ENCODE peak calls at places on chromosome 11, in four cellular contexts. One of them, this sample, is unnamed.

GRCh38 chr11:92083123-92083522 is 141.5 kb upstream of the FAT3 start:
- DNase-seq in SK-N-SH: no peak
- DNase-seq in NB4: no peak
- DNase-seq in K562: no peak
- DNase-seq in this sample: peak

GRCh38 chr11:62601364-62602140 is at the start of gene MTA2:
- DNase-seq in SK-N-SH: peak
- DNase-seq in NB4: peak
- DNase-seq in K562: peak
- DNase-seq in this sample: peak

GRCh38 chr11:61337706-61338268 is 4.8 kb downstream of the TKFC start:
- DNase-seq in SK-N-SH: no peak
- DNase-seq in NB4: no peak
- DNase-seq in K562: no peak
- DNase-seq in this sample: no peak

GRCh38 chr11:11987503-11988022 is 20.9 kb downstream of the DKK3 start:
- DNase-seq in SK-N-SH: no peak
- DNase-seq in NB4: no peak
- DNase-seq in K562: no peak
- DNase-seq in this sample: peak

GRCh38 chr11:102753267-102753666 is 27.2 kb downstream of the MMP10 start:
- DNase-seq in SK-N-SH: no peak
- DNase-seq in NB4: no peak
- DNase-seq in K562: no peak
- DNase-seq in this sample: no peak

GRCh38 chr11:57312511-57313021 is 12.2 kb downstream of the TNKS1BP1 start:
- DNase-seq in SK-N-SH: no peak
- DNase-seq in NB4: no peak
- DNase-seq in K562: no peak
- DNase-seq in this sample: no peak

GRCh38 chr11:95684701-95685100 is 104.9 kb downstream of the FAM76B start:
- DNase-seq in SK-N-SH: no peak
- DNase-seq in NB4: no peak
- DNase-seq in K562: no peak
- DNase-seq in this sample: no peak

GRCh38 chr11:125429174-125429707 is 66.8 kb downstream of the FEZ1 start:
- DNase-seq in SK-N-SH: peak
- DNase-seq in NB4: peak
- DNase-seq in K562: peak
- DNase-seq in this sample: peak

GRCh38 chr11:122440783-122441701 is 214.5 kb upstream of the UBASH3B start:
- DNase-seq in SK-N-SH: peak
- DNase-seq in NB4: peak
- DNase-seq in K562: no peak
- DNase-seq in this sample: peak

GRCh38 chr11:8784936-8785335 is 102.3 kb downstream of the RPL27A start:
- DNase-seq in SK-N-SH: peak
- DNase-seq in NB4: no peak
- DNase-seq in K562: no peak
- DNase-seq in this sample: no peak

DNA sequence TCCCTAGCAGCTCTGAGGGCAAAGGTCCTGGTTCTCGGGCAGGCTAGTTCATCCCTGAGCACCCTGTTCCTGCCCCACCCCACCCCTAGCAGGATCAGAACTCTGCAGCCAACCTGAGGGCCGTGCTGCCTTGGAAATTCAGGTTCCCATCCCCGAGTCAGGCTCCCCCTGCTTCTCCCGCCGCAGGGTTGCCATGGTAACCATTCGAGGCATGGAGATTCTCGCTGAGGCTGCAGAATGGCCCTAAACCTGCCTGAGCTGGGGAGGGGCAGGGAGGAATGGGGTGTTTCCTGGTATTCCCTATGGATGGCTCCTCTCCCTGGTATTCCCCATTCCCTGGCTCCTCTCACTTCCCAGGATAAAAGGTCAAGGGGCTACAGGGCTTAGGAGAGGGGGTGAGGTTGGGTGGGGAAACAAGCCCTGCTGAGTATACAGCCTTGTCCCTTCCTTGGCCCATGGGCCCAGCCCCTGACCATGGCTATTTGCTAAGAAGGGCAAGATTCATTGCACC is 58.9 kb downstream of the CHST1 start:
- DNase-seq in SK-N-SH: peak
- DNase-seq in NB4: no peak
- DNase-seq in K562: no peak
- DNase-seq in this sample: no peak
- H3K4me3 ChIP-seq in SK-N-SH: no peak
- H3K4me3 ChIP-seq in NB4: no peak
- H3K4me3 ChIP-seq in K562: no peak
- H3K4me3 ChIP-seq in this sample: no peak

DNA sequence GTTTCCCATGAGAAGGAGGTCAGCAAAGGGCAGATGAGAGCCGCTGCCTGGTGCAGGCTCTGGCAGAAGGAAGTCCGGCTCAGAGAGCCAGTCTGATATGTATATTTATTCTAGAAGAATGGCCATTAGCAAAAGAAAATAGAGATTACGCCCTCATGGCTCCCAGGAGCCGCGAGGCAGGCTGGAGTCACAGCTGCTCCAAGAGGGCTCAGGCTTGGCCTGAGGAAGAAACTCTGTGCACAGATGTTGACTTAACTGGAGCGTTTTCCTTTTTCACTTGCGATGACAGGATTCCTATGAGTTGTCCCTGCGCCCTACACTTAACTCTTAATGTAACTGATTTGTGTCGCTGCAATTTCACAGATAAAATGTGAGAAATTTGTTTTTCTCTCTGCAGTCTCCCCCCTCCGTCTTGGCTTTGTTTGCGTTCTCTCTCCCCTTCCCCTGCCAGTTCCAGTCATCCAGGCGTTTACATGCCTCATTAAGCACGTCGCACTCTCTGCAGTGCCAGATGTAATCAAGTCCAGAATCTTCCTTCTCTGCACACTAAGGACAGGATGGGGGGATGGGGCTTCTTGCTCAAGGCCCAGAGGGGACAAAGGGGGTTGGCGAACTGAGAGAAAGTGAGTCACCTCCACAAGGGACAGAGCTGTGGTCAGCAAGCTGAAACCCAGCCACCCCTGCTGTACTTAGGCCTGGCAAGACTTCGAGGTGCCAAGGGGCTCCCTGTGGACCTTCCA is 1060.1 kb downstream of the NTM start:
- DNase-seq in SK-N-SH: peak
- DNase-seq in NB4: no peak
- DNase-seq in K562: no peak
- DNase-seq in this sample: no peak
- TF ChIP-seq MAX in SK-N-SH: no peak
- TF ChIP-seq MAX in NB4: no peak
- TF ChIP-seq MAX in K562: no peak
- TF ChIP-seq MAX in this sample: no peak

GRCh38 chr11:75811485-75811884 is 3.5 kb upstream of the UVRAG start:
- DNase-seq in SK-N-SH: no peak
- DNase-seq in NB4: peak
- DNase-seq in K562: no peak
- DNase-seq in this sample: no peak
- H3K4me3 ChIP-seq in SK-N-SH: no peak
- H3K4me3 ChIP-seq in NB4: peak
- H3K4me3 ChIP-seq in K562: no peak
- H3K4me3 ChIP-seq in this sample: no peak

GRCh38 chr11:107581147-107581546 is 9.8 kb upstream of the ELMOD1 start:
- DNase-seq in SK-N-SH: no peak
- DNase-seq in NB4: no peak
- DNase-seq in K562: no peak
- DNase-seq in this sample: no peak

GRCh38 chr11:107577312-107577711 is 11.8 kb upstream of the ALKBH8 start:
- DNase-seq in SK-N-SH: no peak
- DNase-seq in NB4: no peak
- DNase-seq in K562: no peak
- DNase-seq in this sample: no peak

DNA sequence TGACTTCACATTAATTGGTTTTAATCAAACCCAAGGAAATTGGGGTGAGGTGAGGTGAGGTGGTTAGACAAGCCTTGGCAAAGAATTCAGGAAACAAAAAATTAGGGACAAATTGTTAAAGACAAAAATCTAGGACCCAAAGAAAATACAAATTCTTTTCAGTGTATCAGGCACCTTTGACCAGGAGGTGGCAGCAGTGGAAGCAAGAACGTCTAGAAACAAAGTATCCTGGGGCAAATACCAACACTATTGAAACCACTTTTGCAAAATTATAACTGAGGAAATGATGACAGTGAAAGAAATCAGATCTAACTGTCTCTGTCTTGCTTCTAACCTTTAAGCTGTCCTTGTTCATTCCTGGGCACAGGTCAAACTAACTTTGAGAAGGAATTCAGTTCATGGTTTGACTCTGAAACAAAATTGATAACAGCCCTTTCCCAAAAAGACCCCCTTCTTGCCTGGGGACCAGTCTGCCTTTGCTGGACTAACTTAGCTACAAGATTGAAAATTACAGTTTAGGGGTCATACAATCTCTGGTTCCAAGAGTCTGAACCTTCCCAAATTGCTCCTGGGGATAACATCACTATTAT is 11.1 kb upstream of the ALKBH8 start:
- DNase-seq in SK-N-SH: peak
- DNase-seq in NB4: peak
- DNase-seq in K562: peak
- DNase-seq in this sample: peak
- TF ChIP-seq MAX in SK-N-SH: no peak
- TF ChIP-seq MAX in NB4: no peak
- TF ChIP-seq MAX in K562: no peak
- TF ChIP-seq MAX in this sample: no peak

GRCh38 chr11:3167143-3168119 is 2.3 kb upstream of the OSBPL5 start:
- DNase-seq in SK-N-SH: no peak
- DNase-seq in NB4: peak
- DNase-seq in K562: no peak
- DNase-seq in this sample: no peak

GRCh38 chr11:3171931-3172560 is 6.9 kb upstream of the OSBPL5 start:
- DNase-seq in SK-N-SH: no peak
- DNase-seq in NB4: no peak
- DNase-seq in K562: no peak
- DNase-seq in this sample: no peak

GRCh38 chr11:3170756-3171670 is 5.9 kb upstream of the OSBPL5 start:
- DNase-seq in SK-N-SH: no peak
- DNase-seq in NB4: no peak
- DNase-seq in K562: no peak
- DNase-seq in this sample: no peak

GRCh38 chr11:3169235-3169951 is 4.3 kb upstream of the OSBPL5 start:
- DNase-seq in SK-N-SH: no peak
- DNase-seq in NB4: peak
- DNase-seq in K562: peak
- DNase-seq in this sample: peak

DNA sequence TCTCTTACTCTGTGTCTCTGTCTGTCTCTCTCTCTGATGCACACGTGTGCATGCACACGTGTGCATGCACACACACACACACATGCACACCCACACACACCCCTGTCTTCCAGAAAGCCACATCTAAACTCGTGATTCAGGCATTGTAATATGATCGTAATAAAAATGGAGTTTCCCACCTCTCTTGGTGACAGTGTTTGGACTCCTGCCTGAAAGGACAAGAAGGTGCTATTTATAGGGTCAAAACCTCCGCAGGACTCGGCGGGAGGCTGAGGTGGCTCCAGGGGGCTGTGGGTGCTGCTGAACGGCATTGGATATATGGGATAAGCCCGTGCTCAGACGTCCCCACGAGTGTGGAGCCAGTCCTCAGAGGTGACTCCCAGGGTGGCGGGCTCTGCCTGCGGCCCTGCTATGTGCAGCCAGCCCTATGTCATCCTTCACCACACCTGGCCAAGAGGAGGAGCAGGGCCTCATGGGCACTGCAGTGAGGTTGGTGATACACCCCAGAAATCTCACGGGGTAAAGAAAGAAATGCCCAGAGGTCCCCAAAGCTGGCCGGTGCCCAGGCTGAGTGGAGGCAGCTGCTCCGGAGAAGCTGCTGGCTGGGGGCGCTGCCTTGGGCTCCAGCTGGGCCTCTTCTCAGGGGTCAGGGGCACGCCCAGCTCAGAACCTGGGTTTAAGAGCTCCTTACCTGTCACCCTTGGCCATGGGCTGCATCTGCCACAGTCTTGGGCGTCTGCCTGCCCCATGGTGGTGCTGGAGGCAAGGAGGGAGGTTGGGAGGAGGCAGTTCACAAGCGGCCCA is 5.0 kb upstream of the OSBPL5 start:
- DNase-seq in SK-N-SH: no peak
- DNase-seq in NB4: no peak
- DNase-seq in K562: no peak
- DNase-seq in this sample: no peak
- H3K4me3 ChIP-seq in SK-N-SH: no peak
- H3K4me3 ChIP-seq in NB4: peak
- H3K4me3 ChIP-seq in K562: peak
- H3K4me3 ChIP-seq in this sample: no peak

DNA sequence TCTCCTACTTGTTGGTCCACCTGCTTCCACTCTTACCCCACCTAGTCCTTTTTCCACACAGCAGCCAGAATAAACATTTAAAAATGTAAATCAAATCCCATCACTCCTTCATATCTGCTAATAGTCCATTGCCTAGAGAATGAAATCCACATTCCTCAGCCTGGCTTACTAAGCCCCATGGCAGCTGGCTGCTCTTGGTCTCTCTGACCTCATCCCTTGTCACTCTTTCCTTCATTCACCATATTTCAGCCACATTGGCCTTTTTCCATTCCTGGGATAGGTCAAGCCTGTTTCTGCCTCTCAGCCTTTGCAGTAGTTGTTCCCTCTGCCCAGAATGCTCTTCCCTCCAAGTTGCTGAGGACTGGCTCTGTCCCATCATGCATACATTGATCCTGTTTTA is 512.8 kb downstream of the INSC start:
- DNase-seq in SK-N-SH: no peak
- DNase-seq in NB4: no peak
- DNase-seq in K562: no peak
- DNase-seq in this sample: no peak
- TF ChIP-seq MAX in SK-N-SH: no peak
- TF ChIP-seq MAX in NB4: no peak
- TF ChIP-seq MAX in K562: no peak
- TF ChIP-seq MAX in this sample: no peak